ENCODE peak calls at places on chromosomes 5 and 9, in nine cellular contexts. K, Z, H, N, I, F, X, D and O are unnamed samples.

GRCh38 chr9:121604242-121604641 is 47.2 kb upstream of the DAB2IP start:
- DNase-seq in K (no peak), Z (no peak), H (no peak), N (no peak), I (peak; percentile 52), F (no peak), X (no peak), D (no peak), O (no peak)

GRCh38 chr5:131206061-131206460 is 35.3 kb downstream of the LYRM7 start:
- DNase-seq in K (no peak), Z (no peak), H (no peak), N (no peak), I (no peak), F (no peak), X (no peak), D (no peak), O (no peak)

GRCh38 chr9:36426348-36426747 is 26.3 kb upstream of the RNF38 start:
- DNase-seq in K (no peak), Z (no peak), H (no peak), N (no peak), I (no peak), F (no peak), X (no peak), D (no peak), O (no peak)

GRCh38 chr9:115202960-115203751 is 85.2 kb upstream of the TNC start:
- DNase-seq in K (peak; percentile 31), Z (no peak), H (peak; percentile 64), N (no peak), I (no peak), F (no peak), X (peak; percentile 50), D (peak; percentile 25), O (no peak)

GRCh38 chr5:172637122-172637580 is 3.9 kb upstream of the NEURL1B start:
- DNase-seq in K (no peak), Z (no peak), H (no peak), N (peak; percentile 13), I (no peak), F (no peak), X (peak; percentile 81), D (peak; percentile 20), O (no peak)

GRCh38 chr5:155147222-155147621 is 133.7 kb downstream of the KIF4B start:
- DNase-seq in K (peak; percentile 24), Z (no peak), H (peak; percentile 40), N (no peak), I (no peak), F (no peak), X (no peak), D (no peak), O (no peak)

GRCh38 chr9:5978523-5978922 is 36.9 kb downstream of the RANBP6 start:
- DNase-seq in K (no peak), Z (no peak), H (no peak), N (no peak), I (no peak), F (no peak), X (no peak), D (no peak), O (no peak)

GRCh38 chr5:140259509-140259908 is 43.4 kb downstream of the PFDN1 start:
- DNase-seq in K (no peak), Z (no peak), H (no peak), N (peak; percentile 69), I (no peak), F (no peak), X (peak; percentile 88), D (no peak), O (no peak)

GRCh38 chr5:143552680-143553079 is 149.2 kb upstream of the NR3C1 start:
- DNase-seq in K (no peak), Z (no peak), H (no peak), N (no peak), I (no peak), F (no peak), X (no peak), D (no peak), O (no peak)

GRCh38 chr5:148776780-148777179 is 49.6 kb upstream of the ADRB2 start:
- DNase-seq in K (peak; percentile 51), Z (no peak), H (peak; percentile 7), N (peak; percentile 76), I (no peak), F (no peak), X (peak; percentile 95), D (no peak), O (no peak)

GRCh38 chr5:872301-872700 is 20.3 kb downstream of the BRD9 start:
- DNase-seq in K (no peak), Z (no peak), H (no peak), N (no peak), I (no peak), F (no peak), X (no peak), D (no peak), O (no peak)

GRCh38 chr5:147805030-147805454 is 22.5 kb upstream of the JAKMIP2 start:
- DNase-seq in K (no peak), Z (no peak), H (peak; percentile 87), N (no peak), I (no peak), F (no peak), X (no peak), D (no peak), O (no peak)

GRCh38 chr5:32852535-32852934 is 141.4 kb downstream of the NPR3 start:
- DNase-seq in K (peak; percentile 49), Z (no peak), H (no peak), N (no peak), I (peak; percentile 46), F (peak; percentile 70), X (no peak), D (no peak), O (no peak)
- TF ChIP-seq CTCF in K (peak; percentile 49), Z (no peak), H (peak; percentile 30), N (peak; percentile 37), I (no peak), F (peak; percentile 24), X (peak; percentile 17), D (peak; percentile 38), O (no peak)

GRCh38 chr5:2748180-2748840 is 3.2 kb downstream of the IRX2 start:
- DNase-seq in K (no peak), Z (no peak), H (no peak), N (no peak), I (no peak), F (no peak), X (peak; percentile 35), D (no peak), O (no peak)

GRCh38 chr5:2748841-2749513 is 2.5 kb downstream of the IRX2 start:
- DNase-seq in K (no peak), Z (no peak), H (no peak), N (no peak), I (no peak), F (no peak), X (peak; percentile 32), D (no peak), O (no peak)

GRCh38 chr5:2747372-2748179 is 3.9 kb downstream of the IRX2 start:
- DNase-seq in K (no peak), Z (no peak), H (no peak), N (no peak), I (no peak), F (no peak), X (peak; percentile 56), D (no peak), O (no peak)

GRCh38 chr5:2744485-2744884 is 7.0 kb downstream of the IRX2 start:
- DNase-seq in K (no peak), Z (no peak), H (no peak), N (no peak), I (no peak), F (no peak), X (no peak), D (no peak), O (no peak)

GRCh38 chr5:2746642-2747041 is 4.8 kb downstream of the IRX2 start:
- DNase-seq in K (no peak), Z (no peak), H (no peak), N (no peak), I (no peak), F (no peak), X (peak; percentile 84), D (no peak), O (no peak)
- TF ChIP-seq CTCF in K (no peak), Z (no peak), H (no peak), N (no peak), I (no peak), F (no peak), X (peak; percentile 30), D (no peak), O (no peak)

DNA sequence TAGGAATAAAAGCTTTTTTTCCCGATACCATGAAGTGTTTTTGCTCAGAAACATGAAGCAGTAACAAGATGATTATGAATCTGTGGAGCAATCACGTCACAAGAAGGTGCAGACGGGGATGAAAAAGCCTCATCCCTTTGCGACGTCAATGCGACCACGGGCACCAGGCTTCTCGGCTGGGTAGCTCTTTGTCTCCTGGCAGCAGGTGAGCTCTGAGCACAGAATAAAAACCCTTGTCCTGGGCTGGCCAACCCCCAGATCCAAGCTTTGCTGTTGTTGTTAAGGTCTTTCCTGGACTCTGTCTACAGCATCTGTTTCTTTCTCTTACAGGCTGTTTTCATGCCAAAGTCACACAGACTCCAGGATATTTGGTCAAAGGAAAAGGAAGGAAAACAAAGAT is 113.8 kb downstream of the ANKRD18B start:
- DNase-seq in K (no peak), Z (no peak), H (no peak), N (no peak), I (no peak), F (no peak), X (no peak), D (no peak), O (no peak)
- TF ChIP-seq CTCF in K (no peak), Z (no peak), H (no peak), N (no peak), I (no peak), F (no peak), X (no peak), D (no peak), O (no peak)

GRCh38 chr9:89256225-89256624 is 54.8 kb upstream of the CKS2 start:
- DNase-seq in K (no peak), Z (no peak), H (no peak), N (no peak), I (no peak), F (no peak), X (no peak), D (no peak), O (no peak)

GRCh38 chr9:89252910-89253309 is 58.1 kb upstream of the CKS2 start:
- DNase-seq in K (no peak), Z (no peak), H (no peak), N (no peak), I (no peak), F (no peak), X (no peak), D (no peak), O (no peak)

GRCh38 chr9:89256690-89257089 is 54.3 kb upstream of the CKS2 start:
- DNase-seq in K (no peak), Z (no peak), H (no peak), N (no peak), I (no peak), F (no peak), X (no peak), D (no peak), O (no peak)

GRCh38 chr9:89254058-89254772 is 56.8 kb upstream of the CKS2 start:
- DNase-seq in K (no peak), Z (no peak), H (no peak), N (no peak), I (no peak), F (no peak), X (no peak), D (no peak), O (no peak)

DNA sequence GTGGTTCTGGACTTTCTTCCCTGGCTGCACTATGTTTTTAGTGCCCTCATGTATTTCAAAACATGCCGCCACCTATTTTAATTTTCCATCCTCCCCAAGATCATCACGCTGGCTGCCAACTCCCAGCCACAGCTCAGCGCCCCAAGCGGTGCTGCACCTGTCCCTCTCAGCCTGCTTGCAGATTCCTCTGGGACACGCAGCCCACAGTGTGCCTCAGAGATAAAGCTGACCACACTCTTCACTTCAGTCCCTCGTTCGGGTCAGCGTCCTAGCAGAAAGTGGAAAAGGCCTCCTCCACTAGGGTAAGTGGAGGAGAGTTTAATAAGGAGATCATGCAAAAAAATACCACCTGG is 56.2 kb upstream of the CKS2 start:
- DNase-seq in K (no peak), Z (no peak), H (no peak), N (no peak), I (no peak), F (no peak), X (no peak), D (no peak), O (no peak)
- TF ChIP-seq CTCF in K (no peak), Z (no peak), H (no peak), N (no peak), I (no peak), F (no peak), X (no peak), D (no peak), O (no peak)